ENCODE peak calls at places on chromosomes 2 and 18, in five cellular contexts. W is PC-9; I is CD4-positive, alpha-beta memory T cell; V is left ventricle myocardium inferior; D is PC-3. J is an unnamed sample. For H3K4me1, the result is how much of the 10 kb centered on the place peaks cover.

GRCh38 chr2:235766206-235766794 is 272.5 kb downstream of the AGAP1 start:
- DNase-seq in W (peak), V (no peak), D (peak), I (peak), J (peak)

GRCh38 chr2:148554459-148555247 is 89.9 kb upstream of the EPC2 start:
- DNase-seq in I (no peak), V (no peak), W (peak), D (peak), J (no peak)

GRCh38 chr2:163665817-163666216 is 70.0 kb downstream of the FIGN start:
- DNase-seq in W (no peak), D (peak), I (no peak), V (no peak), J (no peak)

GRCh38 chr18:79445221-79445620 is 49.5 kb downstream of the NFATC1 start:
- DNase-seq in W (no peak), V (no peak), I (no peak), D (no peak), J (no peak)

GRCh38 chr2:34107811-34108210 is 508.7 kb upstream of the FAM98A start:
- DNase-seq in D (peak), V (no peak), W (no peak), I (no peak), J (no peak)

GRCh38 chr2:230877131-230877736 is 12.5 kb downstream of the ITM2C start:
- DNase-seq in D (no peak), V (no peak), W (no peak), I (no peak), J (no peak)

GRCh38 chr2:215032153-215032552 is 106.3 kb downstream of the ABCA12 start:
- DNase-seq in W (no peak), D (no peak), V (no peak), I (no peak), J (no peak)

GRCh38 chr2:43114210-43114609 is 112.2 kb downstream of the ZFP36L2 start:
- DNase-seq in W (peak), V (no peak), I (no peak), D (peak), J (peak)

GRCh38 chr2:61177727-61178549 is 15.9 kb downstream of the C2orf74 start:
- DNase-seq in W (no peak), D (peak), I (peak), V (peak), J (peak)

GRCh38 chr2:406231-406630 is 118.3 kb upstream of the ALKAL2 start:
- DNase-seq in V (no peak), I (no peak), W (no peak), D (no peak), J (no peak)

GRCh38 chr2:38973266-38973665 is 83.6 kb downstream of the ARHGEF33 start:
- DNase-seq in W (no peak), V (no peak), I (no peak), D (no peak), J (no peak)

GRCh38 chr2:48065096-48065495 is 158.8 kb upstream of the FBXO11 start:
- DNase-seq in D (no peak), W (no peak), I (no peak), V (no peak), J (no peak)

GRCh38 chr2:232292395-232293154 is 86.0 kb upstream of the ALPP start:
- DNase-seq in D (peak), V (peak), W (peak), I (peak), J (peak)

GRCh38 chr18:11553098-11553940 is 56.1 kb upstream of the SLC35G4 start:
- DNase-seq in V (no peak), W (peak), D (peak), I (peak), J (peak)

GRCh38 chr2:15579641-15580040 is 12.0 kb upstream of the DDX1 start:
- DNase-seq in D (peak), V (no peak), I (no peak), W (no peak), J (no peak)

GRCh38 chr18:3794537-3795348 is 344.8 kb downstream of the TGIF1 start:
- DNase-seq in V (no peak), D (peak), W (peak), I (no peak), J (no peak)

DNA sequence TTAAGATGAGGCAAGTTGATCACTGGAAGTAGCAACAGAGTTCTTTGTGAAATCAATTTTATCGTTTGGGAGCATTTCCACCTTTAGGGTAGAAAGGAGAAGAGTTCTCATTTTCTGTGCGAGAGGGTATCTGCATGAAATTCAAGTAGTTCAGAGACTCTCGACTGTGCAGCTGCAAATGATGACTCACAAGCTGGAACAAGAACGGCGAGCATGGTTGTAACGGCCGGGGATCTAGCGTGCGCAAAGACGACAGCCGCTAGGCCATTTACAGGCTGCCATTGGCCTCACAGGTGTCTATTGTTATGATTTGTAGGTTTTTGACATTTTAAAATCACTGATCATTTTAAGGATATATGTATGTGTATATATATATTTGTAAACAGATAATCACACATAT is 5.2 kb downstream of the KLHL29 start:
- DNase-seq in I (no peak), V (no peak), W (no peak), D (no peak), J (no peak)
- H3K27ac ChIP-seq in I (no peak), V (no peak), W (no peak), D (no peak), J (no peak)

GRCh38 chr2:205712508-205712907 is 30.2 kb downstream of the NRP2 start:
- DNase-seq in W (no peak), I (no peak), D (peak), V (no peak), J (peak)

GRCh38 chr2:205712983-205713531 is 30.8 kb downstream of the NRP2 start:
- DNase-seq in V (no peak), I (no peak), W (no peak), D (no peak), J (no peak)

GRCh38 chr2:205714058-205714776 is 31.9 kb downstream of the NRP2 start:
- DNase-seq in I (no peak), W (no peak), D (no peak), V (no peak), J (no peak)

GRCh38 chr2:205716126-205716525 is 33.8 kb downstream of the NRP2 start:
- DNase-seq in V (no peak), D (no peak), I (no peak), W (no peak), J (no peak)

GRCh38 chr2:205714789-205715411 is 32.6 kb downstream of the NRP2 start:
- DNase-seq in I (no peak), V (no peak), W (no peak), D (no peak), J (no peak)
- H3K4me1 ChIP-seq in I (under half), V (under half), W (under half), D (under half), J (under half)

GRCh38 chr18:62720048-62720447 is 4.7 kb downstream of the PHLPP1 start:
- DNase-seq in V (no peak), I (no peak), W (no peak), D (no peak), J (no peak)
- H3K27ac ChIP-seq in V (no peak), I (no peak), W (no peak), D (no peak), J (no peak)

GRCh38 chr2:27762951-27763906 is 8.3 kb upstream of the MRPL33 start:
- DNase-seq in D (no peak), W (no peak), I (no peak), V (no peak), J (no peak)

GRCh38 chr2:27766287-27766661 is 5.2 kb upstream of the MRPL33 start:
- DNase-seq in W (no peak), D (no peak), V (no peak), I (no peak), J (no peak)

GRCh38 chr2:27765621-27766286 is 5.8 kb upstream of the MRPL33 start:
- DNase-seq in I (peak), D (no peak), V (peak), W (peak), J (peak)

GRCh38 chr2:27763907-27764267 is 7.6 kb upstream of the MRPL33 start:
- DNase-seq in I (no peak), W (no peak), V (no peak), D (no peak), J (no peak)
- H3K4me1 ChIP-seq in I (under half), W (half or more), V (under half), D (under half), J (under half)

DNA sequence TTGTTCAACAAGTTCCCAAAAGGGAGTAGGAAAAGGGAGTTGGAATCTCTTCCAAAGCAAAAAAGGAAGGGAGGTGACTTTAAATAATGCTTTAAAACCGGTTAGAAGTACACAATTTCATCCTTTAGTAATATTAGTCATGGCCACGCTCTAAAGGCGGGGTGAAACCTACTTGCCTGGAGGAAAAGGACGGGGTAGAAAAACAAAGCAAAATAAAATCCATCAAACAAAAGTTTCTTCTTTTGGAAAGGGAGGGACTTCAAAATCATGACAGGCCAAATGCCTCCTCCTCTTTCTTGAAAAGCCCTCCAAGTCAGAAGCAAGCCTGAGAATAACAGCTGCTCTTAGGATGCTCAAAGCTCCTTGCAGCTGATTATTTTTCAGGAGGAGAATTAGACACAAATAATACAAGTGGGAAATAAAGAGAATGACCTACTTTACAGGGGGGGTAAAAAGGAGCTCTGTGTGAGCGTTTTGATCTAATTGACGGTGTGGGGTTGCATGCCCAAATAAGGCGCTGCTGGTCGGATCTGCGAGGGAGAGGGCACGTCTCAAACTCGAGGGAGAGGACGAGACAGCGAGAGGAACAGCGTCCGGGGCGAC is 1.8 kb upstream of the NPAS2 start:
- DNase-seq in W (no peak), D (peak), I (no peak), V (no peak), J (peak)
- H3K27ac ChIP-seq in W (peak), D (peak), I (no peak), V (peak), J (no peak)

GRCh38 chr2:134261398-134262131 is 7.7 kb downstream of the MGAT5 start:
- DNase-seq in I (no peak), V (no peak), W (no peak), D (no peak), J (peak)

GRCh38 chr2:134260726-134261125 is 6.9 kb downstream of the MGAT5 start:
- DNase-seq in V (no peak), D (no peak), I (no peak), W (no peak), J (no peak)

GRCh38 chr2:134259571-134259970 is 5.7 kb downstream of the MGAT5 start:
- DNase-seq in D (no peak), V (no peak), I (no peak), W (no peak), J (no peak)

GRCh38 chr2:134258684-134259408 is 5.0 kb downstream of the MGAT5 start:
- DNase-seq in I (peak), V (peak), W (no peak), D (no peak), J (no peak)

DNA sequence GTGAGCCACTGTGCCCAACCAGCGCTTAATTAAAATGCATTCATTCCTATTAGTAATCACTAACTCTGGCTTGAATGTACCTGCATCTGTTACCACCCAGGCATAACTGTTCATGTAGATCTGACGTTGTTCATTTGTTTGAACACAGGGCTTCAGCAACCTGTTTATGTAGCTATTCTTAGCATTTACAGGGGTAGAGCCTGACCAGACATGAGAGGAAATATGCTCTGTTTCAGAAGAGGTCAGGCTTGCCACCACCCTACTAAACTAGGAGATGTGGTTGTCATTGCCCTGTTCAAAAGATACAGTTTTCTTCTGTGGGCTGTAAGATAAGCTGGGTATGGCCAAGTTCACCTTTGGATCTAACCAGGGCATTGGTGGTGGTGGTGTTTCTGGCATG is 8.8 kb downstream of the MGAT5 start:
- DNase-seq in W (no peak), V (no peak), I (no peak), D (no peak), J (no peak)
- H3K4me1 ChIP-seq in W (under half), V (half or more), I (half or more), D (under half), J (under half)

GRCh38 chr2:10813085-10813748 is 632 bp upstream of the PDIA6 start:
- DNase-seq in W (no peak), D (no peak), I (no peak), V (no peak), J (no peak)
- H3K27ac ChIP-seq in W (peak), D (peak), I (peak), V (peak), J (peak)